ENCODE peak calls at places on chromosomes 1 and 21, in four cellular contexts. V, Y, I and O are unnamed samples.

GRCh38 chr21:38476385-38476784 is 21.9 kb downstream of the ERG start:
- DNase-seq in Y (no peak), I (no peak), V (no peak), O (no peak)

GRCh38 chr1:63628607-63629006 is 35.4 kb downstream of the PGM1 start:
- DNase-seq in I (no peak), Y (no peak), V (no peak), O (no peak)

GRCh38 chr1:203086992-203087763 is 1.4 kb upstream of the MYOG start:
- DNase-seq in Y (no peak), I (no peak), V (no peak), O (no peak)

GRCh38 chr1:222247081-222247480 is 300.8 kb downstream of the HHIPL2 start:
- DNase-seq in V (no peak), Y (no peak), I (no peak), O (no peak)

GRCh38 chr1:41950820-41951219 is 32.1 kb upstream of the HIVEP3 start:
- DNase-seq in Y (no peak), V (no peak), I (no peak), O (no peak)

GRCh38 chr1:4634793-4635406 is 19.5 kb upstream of the AJAP1 start:
- DNase-seq in Y (no peak), I (no peak), V (no peak), O (no peak)

GRCh38 chr1:67441183-67441582 is 11.0 kb upstream of the SERBP1 start:
- DNase-seq in I (no peak), V (peak; percentile 23), Y (peak; percentile 26), O (peak; percentile 28)

GRCh38 chr1:155455588-155456195 is 106.9 kb downstream of the ASH1L start:
- DNase-seq in V (no peak), Y (no peak), I (no peak), O (no peak)

GRCh38 chr1:47797555-47797954 is 199.6 kb downstream of the TRABD2B start:
- DNase-seq in V (no peak), Y (no peak), I (no peak), O (no peak)

GRCh38 chr1:107874221-107874620 is 90.8 kb downstream of the VAV3 start:
- DNase-seq in V (no peak), I (no peak), Y (no peak), O (no peak)

GRCh38 chr1:15578921-15579682 is 5.7 kb downstream of the AGMAT start:
- DNase-seq in V (no peak), Y (no peak), I (no peak), O (no peak)

GRCh38 chr1:25173809-25174320 is 58.4 kb downstream of the SYF2 start:
- DNase-seq in V (no peak), Y (no peak), I (no peak), O (no peak)

GRCh38 chr21:46545363-46545762 is 59.5 kb downstream of the S100B start:
- DNase-seq in I (no peak), Y (no peak), V (no peak), O (no peak)

GRCh38 chr1:149929847-149930246 is 2.2 kb upstream of the SF3B4 start:
- DNase-seq in I (no peak), V (no peak), Y (no peak), O (no peak)

GRCh38 chr1:93814059-93814794 is 64.8 kb downstream of the DNTTIP2 start:
- DNase-seq in V (no peak), Y (peak; percentile 59), I (peak; percentile 59), O (peak; percentile 40)

GRCh38 chr1:45594412-45594811 is 10.6 kb downstream of the NASP start:
- DNase-seq in V (no peak), I (no peak), Y (no peak), O (no peak)

GRCh38 chr1:207890136-207890738 is 20.7 kb downstream of the CD34 start:
- DNase-seq in V (peak; percentile 80), Y (peak; percentile 38), I (peak; percentile 75), O (peak; percentile 83)

GRCh38 chr1:5596651-5597050 is 395.6 kb downstream of the NPHP4 start:
- DNase-seq in V (no peak), Y (no peak), I (no peak), O (no peak)

GRCh38 chr1:52769346-52770033 is 43.2 kb downstream of the ZYG11B start:
- DNase-seq in V (no peak), Y (no peak), I (no peak), O (no peak)

GRCh38 chr1:238408737-238409136 is 518.0 kb upstream of the ZP4 start:
- DNase-seq in Y (no peak), I (no peak), V (no peak), O (no peak)

GRCh38 chr1:165671531-165671930 is 26.8 kb downstream of the ALDH9A1 start:
- DNase-seq in V (no peak), Y (no peak), I (peak; percentile 29), O (no peak)

GRCh38 chr21:24272527-24272938 is 1334.7 kb downstream of the MRPL39 start:
- DNase-seq in I (no peak), Y (no peak), V (no peak), O (no peak)

GRCh38 chr1:111402083-111402482 is 25.5 kb downstream of the OVGP1 start:
- DNase-seq in V (no peak), I (no peak), Y (no peak), O (no peak)

GRCh38 chr21:37496972-37497371 is 130.4 kb downstream of the DYRK1A start:
- DNase-seq in V (no peak), I (no peak), Y (no peak), O (no peak)

GRCh38 chr1:119286587-119287181 is 81.9 kb upstream of the HAO2 start:
- DNase-seq in Y (peak; percentile 12), I (no peak), V (no peak), O (no peak)

GRCh38 chr1:200165493-200166220 is 138.1 kb downstream of the NR5A2 start:
- DNase-seq in V (no peak), I (no peak), Y (no peak), O (no peak)

GRCh38 chr21:45996311-45997204 is 15.0 kb downstream of the COL6A1 start:
- DNase-seq in Y (no peak), I (no peak), V (peak; percentile 11), O (peak; percentile 20)

GRCh38 chr1:244971524-244972216 is 107.3 kb upstream of the HNRNPU start:
- DNase-seq in I (no peak), V (no peak), Y (no peak), O (no peak)

GRCh38 chr1:27348861-27349783 is 7.3 kb downstream of the SYTL1 start:
- DNase-seq in V (no peak), Y (peak; percentile 73), I (no peak), O (no peak)

GRCh38 chr1:234881893-234882771 is 246.5 kb downstream of the TOMM20 start:
- DNase-seq in I (no peak), V (no peak), Y (no peak), O (peak; percentile 1)

GRCh38 chr1:57340361-57341192 is 83.3 kb downstream of the DAB1 start:
- DNase-seq in V (no peak), Y (no peak), I (no peak), O (no peak)

GRCh38 chr1:88763649-88764406 is 79.8 kb downstream of the PKN2 start:
- DNase-seq in V (no peak), I (no peak), Y (no peak), O (no peak)

GRCh38 chr1:26046313-26047031 is 554 bp upstream of the SLC30A2 start:
- DNase-seq in I (no peak), Y (no peak), V (no peak), O (no peak)

GRCh38 chr1:21022279-21023040 is 154.2 kb downstream of the EIF4G3 start:
- DNase-seq in V (no peak), Y (peak; percentile 63), I (peak; percentile 89), O (peak; percentile 83)